ENCODE peak calls at places on chromosomes 3 and 15, in eight cellular contexts. One of them, this sample, is unnamed.

GRCh38 chr3:137770821-137771399 is 6.8 kb downstream of the SOX14 start:
- DNase-seq in SK-N-SH: peak
- DNase-seq in stomach: no peak
- DNase-seq in activated CD8-positive, alpha-beta T cell treated with anti-CD3 and anti-CD28 coated beads for 36 hours: no peak
- DNase-seq in fibroblast of the aortic adventitia: no peak
- DNase-seq in hepatocyte: peak
- DNase-seq in omental fat pad: no peak
- DNase-seq in RWPE1: no peak
- DNase-seq in this sample: no peak

GRCh38 chr15:75693501-75694240 is 19.0 kb downstream of the CSPG4 start:
- DNase-seq in activated CD8-positive, alpha-beta T cell treated with anti-CD3 and anti-CD28 coated beads for 36 hours: no peak
- DNase-seq in omental fat pad: no peak
- DNase-seq in fibroblast of the aortic adventitia: peak
- DNase-seq in SK-N-SH: no peak
- DNase-seq in RWPE1: no peak
- DNase-seq in stomach: no peak
- DNase-seq in hepatocyte: no peak
- DNase-seq in this sample: no peak

GRCh38 chr15:44157679-44158078 is 37.4 kb downstream of the FRMD5 start:
- DNase-seq in omental fat pad: no peak
- DNase-seq in stomach: no peak
- DNase-seq in SK-N-SH: no peak
- DNase-seq in hepatocyte: peak
- DNase-seq in RWPE1: peak
- DNase-seq in activated CD8-positive, alpha-beta T cell treated with anti-CD3 and anti-CD28 coated beads for 36 hours: no peak
- DNase-seq in fibroblast of the aortic adventitia: peak
- DNase-seq in this sample: no peak

GRCh38 chr3:190566043-190566933 is 52.4 kb downstream of the IL1RAP start:
- DNase-seq in hepatocyte: peak
- DNase-seq in RWPE1: peak
- DNase-seq in activated CD8-positive, alpha-beta T cell treated with anti-CD3 and anti-CD28 coated beads for 36 hours: peak
- DNase-seq in fibroblast of the aortic adventitia: peak
- DNase-seq in stomach: peak
- DNase-seq in omental fat pad: peak
- DNase-seq in SK-N-SH: peak
- DNase-seq in this sample: peak

GRCh38 chr3:148500791-148501360 is 196.8 kb upstream of the AGTR1 start:
- DNase-seq in activated CD8-positive, alpha-beta T cell treated with anti-CD3 and anti-CD28 coated beads for 36 hours: no peak
- DNase-seq in hepatocyte: no peak
- DNase-seq in omental fat pad: no peak
- DNase-seq in SK-N-SH: no peak
- DNase-seq in stomach: no peak
- DNase-seq in RWPE1: no peak
- DNase-seq in fibroblast of the aortic adventitia: peak
- DNase-seq in this sample: no peak

GRCh38 chr3:23761440-23761896 is 44.3 kb upstream of the UBE2E1 start:
- DNase-seq in fibroblast of the aortic adventitia: peak
- DNase-seq in RWPE1: peak
- DNase-seq in hepatocyte: peak
- DNase-seq in SK-N-SH: no peak
- DNase-seq in activated CD8-positive, alpha-beta T cell treated with anti-CD3 and anti-CD28 coated beads for 36 hours: peak
- DNase-seq in stomach: no peak
- DNase-seq in omental fat pad: no peak
- DNase-seq in this sample: no peak

GRCh38 chr3:49602877-49603411 is 48.7 kb downstream of the BSN start:
- DNase-seq in omental fat pad: no peak
- DNase-seq in SK-N-SH: no peak
- DNase-seq in hepatocyte: no peak
- DNase-seq in fibroblast of the aortic adventitia: no peak
- DNase-seq in activated CD8-positive, alpha-beta T cell treated with anti-CD3 and anti-CD28 coated beads for 36 hours: peak
- DNase-seq in stomach: peak
- DNase-seq in RWPE1: peak
- DNase-seq in this sample: peak

GRCh38 chr3:126554560-126555525 is 3.9 kb downstream of the C3orf22 start:
- DNase-seq in omental fat pad: peak
- DNase-seq in activated CD8-positive, alpha-beta T cell treated with anti-CD3 and anti-CD28 coated beads for 36 hours: no peak
- DNase-seq in stomach: peak
- DNase-seq in fibroblast of the aortic adventitia: no peak
- DNase-seq in hepatocyte: no peak
- DNase-seq in RWPE1: no peak
- DNase-seq in SK-N-SH: no peak
- DNase-seq in this sample: peak

GRCh38 chr15:68431792-68432401 is at the start of gene ITGA11:
- DNase-seq in omental fat pad: no peak
- DNase-seq in RWPE1: peak
- DNase-seq in activated CD8-positive, alpha-beta T cell treated with anti-CD3 and anti-CD28 coated beads for 36 hours: peak
- DNase-seq in fibroblast of the aortic adventitia: peak
- DNase-seq in SK-N-SH: peak
- DNase-seq in hepatocyte: peak
- DNase-seq in stomach: peak
- DNase-seq in this sample: peak

GRCh38 chr15:66025972-66026371 is 156.7 kb downstream of the RAB11A start:
- DNase-seq in SK-N-SH: no peak
- DNase-seq in omental fat pad: no peak
- DNase-seq in fibroblast of the aortic adventitia: no peak
- DNase-seq in RWPE1: no peak
- DNase-seq in stomach: no peak
- DNase-seq in activated CD8-positive, alpha-beta T cell treated with anti-CD3 and anti-CD28 coated beads for 36 hours: no peak
- DNase-seq in hepatocyte: no peak
- DNase-seq in this sample: no peak

GRCh38 chr15:31489801-31490646 is 163.4 kb downstream of the KLF13 start:
- DNase-seq in omental fat pad: no peak
- DNase-seq in hepatocyte: peak
- DNase-seq in SK-N-SH: peak
- DNase-seq in activated CD8-positive, alpha-beta T cell treated with anti-CD3 and anti-CD28 coated beads for 36 hours: peak
- DNase-seq in fibroblast of the aortic adventitia: peak
- DNase-seq in stomach: peak
- DNase-seq in RWPE1: peak
- DNase-seq in this sample: peak

GRCh38 chr3:133930341-133930933 is 34.8 kb upstream of the RAB6B start:
- DNase-seq in stomach: no peak
- DNase-seq in omental fat pad: no peak
- DNase-seq in SK-N-SH: peak
- DNase-seq in activated CD8-positive, alpha-beta T cell treated with anti-CD3 and anti-CD28 coated beads for 36 hours: peak
- DNase-seq in hepatocyte: peak
- DNase-seq in RWPE1: peak
- DNase-seq in fibroblast of the aortic adventitia: peak
- DNase-seq in this sample: peak

GRCh38 chr15:39429898-39430357 is 151.0 kb upstream of the THBS1 start:
- DNase-seq in stomach: peak
- DNase-seq in fibroblast of the aortic adventitia: peak
- DNase-seq in omental fat pad: no peak
- DNase-seq in hepatocyte: peak
- DNase-seq in activated CD8-positive, alpha-beta T cell treated with anti-CD3 and anti-CD28 coated beads for 36 hours: peak
- DNase-seq in SK-N-SH: no peak
- DNase-seq in RWPE1: peak
- DNase-seq in this sample: no peak

GRCh38 chr3:156396851-156397250 is 158.1 kb downstream of the SSR3 start:
- DNase-seq in hepatocyte: no peak
- DNase-seq in RWPE1: no peak
- DNase-seq in fibroblast of the aortic adventitia: peak
- DNase-seq in omental fat pad: no peak
- DNase-seq in SK-N-SH: no peak
- DNase-seq in stomach: no peak
- DNase-seq in activated CD8-positive, alpha-beta T cell treated with anti-CD3 and anti-CD28 coated beads for 36 hours: no peak
- DNase-seq in this sample: no peak

GRCh38 chr3:117366574-117366973 is 657.0 kb downstream of the TUSC7 start:
- DNase-seq in RWPE1: no peak
- DNase-seq in stomach: no peak
- DNase-seq in omental fat pad: no peak
- DNase-seq in SK-N-SH: no peak
- DNase-seq in hepatocyte: no peak
- DNase-seq in activated CD8-positive, alpha-beta T cell treated with anti-CD3 and anti-CD28 coated beads for 36 hours: no peak
- DNase-seq in fibroblast of the aortic adventitia: no peak
- DNase-seq in this sample: no peak

GRCh38 chr15:63763476-63764123 is 70.1 kb downstream of the HERC1 start:
- DNase-seq in fibroblast of the aortic adventitia: no peak
- DNase-seq in hepatocyte: no peak
- DNase-seq in SK-N-SH: no peak
- DNase-seq in RWPE1: no peak
- DNase-seq in activated CD8-positive, alpha-beta T cell treated with anti-CD3 and anti-CD28 coated beads for 36 hours: no peak
- DNase-seq in stomach: no peak
- DNase-seq in omental fat pad: no peak
- DNase-seq in this sample: no peak

GRCh38 chr3:40842714-40843113 is 318.0 kb downstream of the ZNF621 start:
- DNase-seq in omental fat pad: no peak
- DNase-seq in fibroblast of the aortic adventitia: no peak
- DNase-seq in stomach: no peak
- DNase-seq in hepatocyte: no peak
- DNase-seq in activated CD8-positive, alpha-beta T cell treated with anti-CD3 and anti-CD28 coated beads for 36 hours: no peak
- DNase-seq in SK-N-SH: no peak
- DNase-seq in RWPE1: no peak
- DNase-seq in this sample: peak

GRCh38 chr15:41396111-41396510 is 6.2 kb downstream of the NDUFAF1 start:
- DNase-seq in fibroblast of the aortic adventitia: no peak
- DNase-seq in omental fat pad: no peak
- DNase-seq in stomach: no peak
- DNase-seq in hepatocyte: no peak
- DNase-seq in activated CD8-positive, alpha-beta T cell treated with anti-CD3 and anti-CD28 coated beads for 36 hours: no peak
- DNase-seq in RWPE1: no peak
- DNase-seq in SK-N-SH: no peak
- DNase-seq in this sample: no peak

GRCh38 chr15:37907136-37907535 is 27.3 kb upstream of the TMCO5A start:
- DNase-seq in stomach: no peak
- DNase-seq in hepatocyte: no peak
- DNase-seq in fibroblast of the aortic adventitia: no peak
- DNase-seq in omental fat pad: no peak
- DNase-seq in activated CD8-positive, alpha-beta T cell treated with anti-CD3 and anti-CD28 coated beads for 36 hours: no peak
- DNase-seq in RWPE1: peak
- DNase-seq in SK-N-SH: no peak
- DNase-seq in this sample: no peak

GRCh38 chr3:105868450-105868744 is 415 bp downstream of the CBLB start:
- DNase-seq in activated CD8-positive, alpha-beta T cell treated with anti-CD3 and anti-CD28 coated beads for 36 hours: peak
- DNase-seq in fibroblast of the aortic adventitia: peak
- DNase-seq in RWPE1: peak
- DNase-seq in SK-N-SH: peak
- DNase-seq in stomach: peak
- DNase-seq in hepatocyte: peak
- DNase-seq in omental fat pad: peak
- DNase-seq in this sample: peak

GRCh38 chr15:78207641-78208340 is 26.6 kb downstream of the ACSBG1 start:
- DNase-seq in activated CD8-positive, alpha-beta T cell treated with anti-CD3 and anti-CD28 coated beads for 36 hours: no peak
- DNase-seq in RWPE1: no peak
- DNase-seq in fibroblast of the aortic adventitia: no peak
- DNase-seq in SK-N-SH: no peak
- DNase-seq in hepatocyte: peak
- DNase-seq in omental fat pad: no peak
- DNase-seq in stomach: peak
- DNase-seq in this sample: peak

GRCh38 chr3:187448674-187449073 is 80.5 kb downstream of the RTP4 start:
- DNase-seq in activated CD8-positive, alpha-beta T cell treated with anti-CD3 and anti-CD28 coated beads for 36 hours: no peak
- DNase-seq in fibroblast of the aortic adventitia: no peak
- DNase-seq in stomach: no peak
- DNase-seq in SK-N-SH: no peak
- DNase-seq in RWPE1: no peak
- DNase-seq in omental fat pad: no peak
- DNase-seq in hepatocyte: no peak
- DNase-seq in this sample: no peak

GRCh38 chr3:174101244-174101643 is 703.7 kb downstream of the NLGN1 start:
- DNase-seq in RWPE1: no peak
- DNase-seq in SK-N-SH: no peak
- DNase-seq in hepatocyte: no peak
- DNase-seq in stomach: no peak
- DNase-seq in omental fat pad: no peak
- DNase-seq in fibroblast of the aortic adventitia: no peak
- DNase-seq in activated CD8-positive, alpha-beta T cell treated with anti-CD3 and anti-CD28 coated beads for 36 hours: no peak
- DNase-seq in this sample: no peak

DNA sequence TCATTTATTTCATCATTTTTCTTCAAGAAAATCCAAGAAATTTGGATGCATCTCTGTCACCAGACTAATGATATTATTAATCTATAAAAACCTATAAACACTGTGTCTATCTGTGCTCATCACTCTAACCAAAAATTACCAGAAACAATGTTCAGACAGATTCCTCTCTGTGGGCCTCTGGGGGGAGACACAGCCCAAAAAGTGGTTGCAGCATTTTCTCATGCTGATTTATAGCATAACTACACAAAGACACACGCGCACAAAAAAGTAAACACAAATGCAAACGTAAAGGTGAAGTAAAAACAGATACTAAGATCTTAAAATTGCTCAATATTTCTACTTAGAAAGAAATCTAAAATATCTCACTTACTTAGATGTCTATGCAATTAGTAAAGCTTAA is 976.0 kb downstream of the GBE1 start:
- DNase-seq in stomach: no peak
- DNase-seq in omental fat pad: no peak
- DNase-seq in activated CD8-positive, alpha-beta T cell treated with anti-CD3 and anti-CD28 coated beads for 36 hours: no peak
- DNase-seq in hepatocyte: peak
- DNase-seq in SK-N-SH: peak
- DNase-seq in RWPE1: no peak
- DNase-seq in fibroblast of the aortic adventitia: no peak
- DNase-seq in this sample: no peak
- TF ChIP-seq CTCF in stomach: no peak
- TF ChIP-seq CTCF in omental fat pad: no peak
- TF ChIP-seq CTCF in activated CD8-positive, alpha-beta T cell treated with anti-CD3 and anti-CD28 coated beads for 36 hours: no peak
- TF ChIP-seq CTCF in hepatocyte: peak
- TF ChIP-seq CTCF in SK-N-SH: peak
- TF ChIP-seq CTCF in RWPE1: no peak
- TF ChIP-seq CTCF in fibroblast of the aortic adventitia: no peak
- TF ChIP-seq CTCF in this sample: peak

GRCh38 chr15:97234841-97235240 is 725.7 kb upstream of the ARRDC4 start:
- DNase-seq in hepatocyte: no peak
- DNase-seq in activated CD8-positive, alpha-beta T cell treated with anti-CD3 and anti-CD28 coated beads for 36 hours: no peak
- DNase-seq in omental fat pad: no peak
- DNase-seq in fibroblast of the aortic adventitia: no peak
- DNase-seq in SK-N-SH: no peak
- DNase-seq in stomach: no peak
- DNase-seq in RWPE1: no peak
- DNase-seq in this sample: no peak
- TF ChIP-seq CTCF in hepatocyte: no peak
- TF ChIP-seq CTCF in activated CD8-positive, alpha-beta T cell treated with anti-CD3 and anti-CD28 coated beads for 36 hours: no peak
- TF ChIP-seq CTCF in omental fat pad: no peak
- TF ChIP-seq CTCF in fibroblast of the aortic adventitia: no peak
- TF ChIP-seq CTCF in SK-N-SH: no peak
- TF ChIP-seq CTCF in stomach: no peak
- TF ChIP-seq CTCF in RWPE1: no peak
- TF ChIP-seq CTCF in this sample: no peak

GRCh38 chr3:167913218-167913902 is 177.8 kb downstream of the SERPINI1 start:
- DNase-seq in hepatocyte: peak
- DNase-seq in RWPE1: peak
- DNase-seq in omental fat pad: no peak
- DNase-seq in activated CD8-positive, alpha-beta T cell treated with anti-CD3 and anti-CD28 coated beads for 36 hours: peak
- DNase-seq in SK-N-SH: peak
- DNase-seq in fibroblast of the aortic adventitia: peak
- DNase-seq in stomach: no peak
- DNase-seq in this sample: no peak
- TF ChIP-seq CTCF in hepatocyte: no peak
- TF ChIP-seq CTCF in RWPE1: no peak
- TF ChIP-seq CTCF in omental fat pad: no peak
- TF ChIP-seq CTCF in activated CD8-positive, alpha-beta T cell treated with anti-CD3 and anti-CD28 coated beads for 36 hours: no peak
- TF ChIP-seq CTCF in SK-N-SH: peak
- TF ChIP-seq CTCF in fibroblast of the aortic adventitia: peak
- TF ChIP-seq CTCF in stomach: no peak
- TF ChIP-seq CTCF in this sample: no peak

DNA sequence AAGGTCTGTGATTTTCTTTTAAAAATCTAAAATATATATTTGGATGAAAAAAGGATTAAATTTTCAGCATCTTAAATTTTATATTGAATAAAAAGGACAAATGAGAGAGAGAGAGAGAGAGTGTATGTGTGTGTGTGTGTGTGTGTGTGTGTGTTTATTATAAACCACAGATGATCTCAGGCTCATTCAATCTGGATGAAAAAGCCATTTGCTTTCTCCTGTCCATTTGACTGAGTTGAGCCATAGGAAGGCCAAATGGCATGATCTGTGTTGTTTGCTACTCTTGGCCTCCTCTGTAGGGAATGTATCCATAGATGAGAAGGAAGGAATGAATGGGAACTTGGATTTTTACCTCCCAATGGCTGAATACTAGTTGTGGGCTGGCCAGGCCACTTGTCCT is 92.5 kb upstream of the MEX3B start:
- DNase-seq in hepatocyte: no peak
- DNase-seq in RWPE1: no peak
- DNase-seq in omental fat pad: no peak
- DNase-seq in fibroblast of the aortic adventitia: no peak
- DNase-seq in SK-N-SH: no peak
- DNase-seq in activated CD8-positive, alpha-beta T cell treated with anti-CD3 and anti-CD28 coated beads for 36 hours: no peak
- DNase-seq in stomach: no peak
- DNase-seq in this sample: no peak
- TF ChIP-seq CTCF in hepatocyte: no peak
- TF ChIP-seq CTCF in RWPE1: no peak
- TF ChIP-seq CTCF in omental fat pad: no peak
- TF ChIP-seq CTCF in fibroblast of the aortic adventitia: no peak
- TF ChIP-seq CTCF in SK-N-SH: no peak
- TF ChIP-seq CTCF in activated CD8-positive, alpha-beta T cell treated with anti-CD3 and anti-CD28 coated beads for 36 hours: no peak
- TF ChIP-seq CTCF in stomach: no peak
- TF ChIP-seq CTCF in this sample: no peak